ENCODE peak calls at places on chromosome 11, in nine cellular contexts. G is activated CD8-positive, alpha-beta T cell treated with anti-CD3 and anti-CD28 coated beads for 36 hours; Z is activated CD4-positive, alpha-beta T cell treated with anti-CD3 and anti-CD28 coated beads for 24 hours; K is left kidney; O is iris pigment epithelial cell; S is NCI-H524 treated with DMSO at 0.1 percent for 48 hours; I is CD8-positive, alpha-beta memory T cell; E is activated T-cell treated with anti-CD3 and anti-CD28 coated beads for 24 hours; B is AML-193. Q is an unnamed sample.
A peak's percentile ranks its signal among the peaks of the same experiment; 100 is the strongest.

GRCh38 chr11:72712168-72712721 is 38.0 kb upstream of the PDE2A start:
- DNase-seq in O (no peak), K (peak; percentile 39), E (no peak), I (no peak), S (no peak), G (no peak), B (no peak), Z (no peak), Q (no peak)

GRCh38 chr11:22786475-22786874 is 43.1 kb downstream of the SVIP start:
- DNase-seq in S (no peak), E (no peak), B (no peak), K (no peak), O (no peak), I (no peak), Z (no peak), G (no peak), Q (no peak)

GRCh38 chr11:78372114-78372768 is 45.4 kb downstream of the GAB2 start:
- DNase-seq in Z (no peak), K (no peak), S (no peak), G (no peak), E (no peak), I (no peak), B (no peak), O (no peak), Q (no peak)

GRCh38 chr11:34281256-34281655 is 76.6 kb downstream of the ABTB2 start:
- DNase-seq in O (no peak), B (no peak), K (no peak), S (no peak), G (no peak), I (no peak), Z (no peak), E (no peak), Q (no peak)

GRCh38 chr11:112163875-112164521 is at the start of gene IL18:
- DNase-seq in S (no peak), B (peak; percentile 64), G (no peak), E (no peak), O (peak; percentile 38), I (no peak), Z (no peak), K (peak; percentile 56), Q (peak; percentile 67)

GRCh38 chr11:13876423-13876822 is 86.1 kb upstream of the SPON1 start:
- DNase-seq in K (peak; percentile 31), E (no peak), S (no peak), Z (no peak), G (no peak), O (no peak), B (no peak), I (no peak), Q (no peak)

GRCh38 chr11:11313902-11314692 is 39.0 kb downstream of the CSNK2A3 start:
- DNase-seq in Z (no peak), E (no peak), B (no peak), O (no peak), G (no peak), K (no peak), S (no peak), I (no peak), Q (no peak)

GRCh38 chr11:114059278-114059983 is at the start of gene ZBTB16:
- DNase-seq in S (peak; percentile 5), K (peak; percentile 90), I (peak; percentile 38), O (peak; percentile 89), B (peak; percentile 54), E (peak; percentile 33), Z (peak; percentile 19), G (peak; percentile 59), Q (peak; percentile 86)

GRCh38 chr11:124285610-124286344 is 28.0 kb downstream of the OR8D1 start:
- DNase-seq in K (no peak), G (no peak), E (no peak), O (peak; percentile 96), S (no peak), Z (no peak), B (no peak), I (no peak), Q (no peak)

GRCh38 chr11:16336721-16337120 is 19.6 kb downstream of the SOX6 start:
- DNase-seq in B (no peak), I (no peak), O (no peak), E (no peak), K (no peak), S (no peak), G (no peak), Z (no peak), Q (no peak)

GRCh38 chr11:125287467-125288232 is 123.1 kb downstream of the PKNOX2 start:
- DNase-seq in K (peak; percentile 94), I (no peak), S (peak; percentile 73), B (no peak), O (no peak), G (no peak), Z (no peak), E (no peak), Q (no peak)

GRCh38 chr11:119520966-119521365 is 98.0 kb upstream of the THY1 start:
- DNase-seq in I (no peak), G (no peak), Z (no peak), O (no peak), S (no peak), E (no peak), B (no peak), K (no peak), Q (no peak)

GRCh38 chr11:130689222-130689908 is 226.9 kb downstream of the SNX19 start:
- DNase-seq in B (no peak), S (no peak), O (no peak), I (no peak), K (no peak), G (no peak), Z (no peak), E (no peak), Q (no peak)

GRCh38 chr11:19703211-19703610 is 9.4 kb upstream of the NAV2 start:
- DNase-seq in I (no peak), S (no peak), B (no peak), O (no peak), G (no peak), E (no peak), K (no peak), Z (no peak), Q (no peak)

GRCh38 chr11:67301951-67302516 is 1.3 kb upstream of the SSH3 start:
- DNase-seq in O (peak; percentile 91), S (no peak), B (no peak), Z (no peak), G (no peak), E (no peak), I (no peak), K (peak; percentile 94), Q (peak; percentile 67)

GRCh38 chr11:68021167-68021787 is 9.2 kb upstream of the NDUFS8 start:
- DNase-seq in K (peak; percentile 70), E (no peak), B (no peak), I (no peak), S (no peak), O (no peak), Z (no peak), G (no peak), Q (peak; percentile 72)

GRCh38 chr11:65611028-65611757 is 2.8 kb downstream of the MAP3K11 start:
- DNase-seq in O (no peak), Z (no peak), I (no peak), B (peak; percentile 77), K (peak; percentile 34), G (no peak), S (no peak), E (no peak), Q (no peak)

GRCh38 chr11:44630511-44631210 is 65.2 kb downstream of the CD82 start:
- DNase-seq in B (no peak), G (no peak), O (no peak), K (no peak), S (no peak), I (no peak), E (no peak), Z (no peak), Q (peak; percentile 7)

GRCh38 chr11:114399903-114400221 is 449 bp downstream of the C11orf71 start:
- DNase-seq in I (no peak), O (peak; percentile 72), E (no peak), S (peak; percentile 55), G (no peak), Z (no peak), K (peak; percentile 90), B (peak; percentile 28), Q (peak; percentile 63)

GRCh38 chr11:43772733-43773132 is 92.2 kb downstream of the HSD17B12 start:
- DNase-seq in E (no peak), S (no peak), G (no peak), B (no peak), Z (no peak), O (no peak), I (no peak), K (no peak), Q (no peak)

GRCh38 chr11:117418685-117419084 is 91.0 kb downstream of the CEP164 start:
- DNase-seq in B (no peak), G (no peak), K (no peak), I (no peak), S (no peak), E (no peak), O (no peak), Z (no peak), Q (no peak)

GRCh38 chr11:12064136-12064953 is 46.0 kb upstream of the MICAL2 start:
- DNase-seq in B (peak; percentile 31), S (no peak), G (no peak), E (no peak), Z (no peak), O (no peak), K (no peak), I (no peak), Q (no peak)

GRCh38 chr11:8336356-8337114 is 72.9 kb upstream of the LMO1 start:
- DNase-seq in Z (no peak), I (no peak), K (no peak), G (no peak), E (no peak), O (no peak), B (no peak), S (no peak), Q (no peak)

GRCh38 chr11:5550440-5551095 is 2.2 kb upstream of the OR52H1 start:
- DNase-seq in B (no peak), E (no peak), G (no peak), K (no peak), S (no peak), I (no peak), Z (no peak), O (peak; percentile 83), Q (no peak)

GRCh38 chr11:44729718-44730117 is 3.0 kb downstream of the TSPAN18 start:
- DNase-seq in B (no peak), S (no peak), I (no peak), K (no peak), E (no peak), Z (no peak), O (no peak), G (no peak), Q (no peak)

GRCh38 chr11:9678576-9678975 is 14.7 kb downstream of the SWAP70 start:
- DNase-seq in S (no peak), K (no peak), O (no peak), I (no peak), Z (no peak), G (no peak), E (no peak), B (no peak), Q (no peak)

GRCh38 chr11:71221851-71222250 is 30.5 kb downstream of the SHANK2 start:
- DNase-seq in Z (no peak), B (no peak), G (no peak), K (no peak), E (no peak), I (no peak), S (no peak), O (no peak), Q (no peak)

GRCh38 chr11:36574486-36574885 is 6.7 kb downstream of the RAG1 start:
- DNase-seq in I (no peak), Z (no peak), G (no peak), K (no peak), B (no peak), S (no peak), E (no peak), O (no peak), Q (no peak)

GRCh38 chr11:9697766-9698165 is 33.9 kb downstream of the SWAP70 start:
- DNase-seq in I (no peak), B (no peak), Z (no peak), S (no peak), E (no peak), K (no peak), G (no peak), O (no peak), Q (no peak)

GRCh38 chr11:120009938-120010337 is 128.0 kb downstream of the TRIM29 start:
- DNase-seq in Z (no peak), B (no peak), I (no peak), S (no peak), G (no peak), K (no peak), O (no peak), E (no peak), Q (no peak)

GRCh38 chr11:96254854-96255253 is 88.1 kb downstream of the MAML2 start:
- DNase-seq in O (no peak), I (no peak), Z (no peak), B (no peak), G (peak; percentile 22), E (no peak), K (no peak), S (no peak), Q (no peak)